ENCODE peak calls at places on chromosomes 1 and 21, in six cellular contexts. One of them, this sample, is unnamed.

GRCh38 chr1:3495776-3496745 is 41.6 kb downstream of the ARHGEF16 start:
- DNase-seq in NCI-H1092: no peak
- DNase-seq in KG1: no peak
- DNase-seq in stimulated activated CD8-positive, alpha-beta memory T cell treated with anti-CD3 and anti-CD28 coated beads, Interleukin-15, amount 100 ng/mL, for 24 hours: no peak
- DNase-seq in activated effector memory CD4-positive, alpha-beta T cell treated with anti-CD3 and anti-CD28 coated beads, Interleukin-2, amount 50 U/mL, for 16 hours: no peak
- DNase-seq in kidney: no peak
- DNase-seq in this sample: no peak

GRCh38 chr1:112614460-112615065 is 4.4 kb downstream of the ST7L start:
- DNase-seq in NCI-H1092: no peak
- DNase-seq in KG1: no peak
- DNase-seq in stimulated activated CD8-positive, alpha-beta memory T cell treated with anti-CD3 and anti-CD28 coated beads, Interleukin-15, amount 100 ng/mL, for 24 hours: no peak
- DNase-seq in activated effector memory CD4-positive, alpha-beta T cell treated with anti-CD3 and anti-CD28 coated beads, Interleukin-2, amount 50 U/mL, for 16 hours: no peak
- DNase-seq in kidney: no peak
- DNase-seq in this sample: no peak

GRCh38 chr1:178506669-178507068 is 6.2 kb upstream of the TEX35 start:
- DNase-seq in NCI-H1092: no peak
- DNase-seq in KG1: no peak
- DNase-seq in stimulated activated CD8-positive, alpha-beta memory T cell treated with anti-CD3 and anti-CD28 coated beads, Interleukin-15, amount 100 ng/mL, for 24 hours: no peak
- DNase-seq in activated effector memory CD4-positive, alpha-beta T cell treated with anti-CD3 and anti-CD28 coated beads, Interleukin-2, amount 50 U/mL, for 16 hours: peak; percentile 42
- DNase-seq in kidney: no peak
- DNase-seq in this sample: no peak

GRCh38 chr1:164629971-164630370 is 71.0 kb downstream of the PBX1 start:
- DNase-seq in NCI-H1092: no peak
- DNase-seq in KG1: no peak
- DNase-seq in stimulated activated CD8-positive, alpha-beta memory T cell treated with anti-CD3 and anti-CD28 coated beads, Interleukin-15, amount 100 ng/mL, for 24 hours: no peak
- DNase-seq in activated effector memory CD4-positive, alpha-beta T cell treated with anti-CD3 and anti-CD28 coated beads, Interleukin-2, amount 50 U/mL, for 16 hours: no peak
- DNase-seq in kidney: no peak
- DNase-seq in this sample: no peak

GRCh38 chr21:46452719-46453118 is 6.0 kb upstream of the DIP2A start:
- DNase-seq in NCI-H1092: no peak
- DNase-seq in KG1: no peak
- DNase-seq in stimulated activated CD8-positive, alpha-beta memory T cell treated with anti-CD3 and anti-CD28 coated beads, Interleukin-15, amount 100 ng/mL, for 24 hours: no peak
- DNase-seq in activated effector memory CD4-positive, alpha-beta T cell treated with anti-CD3 and anti-CD28 coated beads, Interleukin-2, amount 50 U/mL, for 16 hours: no peak
- DNase-seq in kidney: no peak
- DNase-seq in this sample: no peak

GRCh38 chr1:195054217-195054687 is 1554.0 kb downstream of the KCNT2 start:
- DNase-seq in NCI-H1092: no peak
- DNase-seq in KG1: no peak
- DNase-seq in stimulated activated CD8-positive, alpha-beta memory T cell treated with anti-CD3 and anti-CD28 coated beads, Interleukin-15, amount 100 ng/mL, for 24 hours: no peak
- DNase-seq in activated effector memory CD4-positive, alpha-beta T cell treated with anti-CD3 and anti-CD28 coated beads, Interleukin-2, amount 50 U/mL, for 16 hours: no peak
- DNase-seq in kidney: peak; percentile 57
- DNase-seq in this sample: no peak

GRCh38 chr1:67684526-67685066 is 405 bp upstream of the GADD45A start:
- DNase-seq in NCI-H1092: no peak
- DNase-seq in KG1: no peak
- DNase-seq in stimulated activated CD8-positive, alpha-beta memory T cell treated with anti-CD3 and anti-CD28 coated beads, Interleukin-15, amount 100 ng/mL, for 24 hours: no peak
- DNase-seq in activated effector memory CD4-positive, alpha-beta T cell treated with anti-CD3 and anti-CD28 coated beads, Interleukin-2, amount 50 U/mL, for 16 hours: no peak
- DNase-seq in kidney: no peak
- DNase-seq in this sample: no peak

GRCh38 chr21:33402011-33402979 is 918 bp upstream of the IFNGR2 start:
- DNase-seq in NCI-H1092: no peak
- DNase-seq in KG1: no peak
- DNase-seq in stimulated activated CD8-positive, alpha-beta memory T cell treated with anti-CD3 and anti-CD28 coated beads, Interleukin-15, amount 100 ng/mL, for 24 hours: no peak
- DNase-seq in activated effector memory CD4-positive, alpha-beta T cell treated with anti-CD3 and anti-CD28 coated beads, Interleukin-2, amount 50 U/mL, for 16 hours: no peak
- DNase-seq in kidney: peak; percentile 90
- DNase-seq in this sample: peak; percentile 37

GRCh38 chr1:227869851-227870305 is 54.4 kb downstream of the PRSS38 start:
- DNase-seq in NCI-H1092: no peak
- DNase-seq in KG1: no peak
- DNase-seq in stimulated activated CD8-positive, alpha-beta memory T cell treated with anti-CD3 and anti-CD28 coated beads, Interleukin-15, amount 100 ng/mL, for 24 hours: no peak
- DNase-seq in activated effector memory CD4-positive, alpha-beta T cell treated with anti-CD3 and anti-CD28 coated beads, Interleukin-2, amount 50 U/mL, for 16 hours: no peak
- DNase-seq in kidney: no peak
- DNase-seq in this sample: no peak